ENCODE peak calls at places on chromosomes 7 and 10, in five cellular contexts. S, K, X, L and F are unnamed samples.

GRCh38 chr7:124557587-124557986 is 208.0 kb downstream of the GPR37 start:
- DNase-seq in S (no peak), K (no peak), X (no peak), L (no peak), F (no peak)

GRCh38 chr7:103854611-103855010 is 134.8 kb downstream of the RELN start:
- DNase-seq in S (no peak), K (no peak), X (no peak), L (no peak), F (no peak)

GRCh38 chr7:117664047-117664446 is 184.2 kb downstream of the CFTR start:
- DNase-seq in S (no peak), K (no peak), X (no peak), L (no peak), F (no peak)

GRCh38 chr10:102452672-102453340 is 1.5 kb upstream of the C10orf95 start:
- DNase-seq in S (peak), K (no peak), X (no peak), L (no peak), F (peak)

GRCh38 chr10:103888113-103888841 is 29.7 kb downstream of the STN1 start:
- DNase-seq in S (peak), K (peak), X (no peak), L (peak), F (peak)

GRCh38 chr7:157862731-157863130 is 525.9 kb downstream of the DNAJB6 start:
- DNase-seq in S (no peak), K (no peak), X (no peak), L (no peak), F (no peak)

GRCh38 chr10:32972929-32973328 is 14.9 kb upstream of the ITGB1 start:
- DNase-seq in S (no peak), K (no peak), X (no peak), L (no peak), F (no peak)

GRCh38 chr10:114401195-114401741 is 3.0 kb downstream of the AFAP1L2 start:
- DNase-seq in S (no peak), K (no peak), X (no peak), L (peak), F (peak)

GRCh38 chr10:84177541-84178386 is 4.2 kb downstream of the GPR15LG start:
- DNase-seq in S (no peak), K (no peak), X (no peak), L (peak), F (peak)